ENCODE peak calls at places on chromosome 13, in four cellular contexts. G, Q, Y and V are unnamed samples.

GRCh38 chr13:82672248-82672647 is 1210.0 kb downstream of the SLITRK1 start:
- DNase-seq in G (no peak), Q (no peak), Y (no peak), V (no peak)

GRCh38 chr13:39196957-39197644 is 158.8 kb downstream of the NHLRC3 start:
- DNase-seq in G (no peak), Q (no peak), Y (no peak), V (no peak)

GRCh38 chr13:97133955-97134354 is 88.2 kb upstream of the MBNL2 start:
- DNase-seq in G (no peak), Q (no peak), Y (no peak), V (no peak)

GRCh38 chr13:80084086-80084676 is 256.7 kb downstream of the SPRY2 start:
- DNase-seq in G (peak; percentile 56), Q (no peak), Y (no peak), V (no peak)

GRCh38 chr13:73096173-73097117 is 37.6 kb downstream of the KLF5 start:
- DNase-seq in G (no peak), Q (no peak), Y (no peak), V (no peak)

GRCh38 chr13:106906431-106906996 is 338.6 kb upstream of the ARGLU1 start:
- DNase-seq in G (no peak), Q (no peak), Y (no peak), V (no peak)

GRCh38 chr13:39498471-39499114 is 104.4 kb downstream of the LHFPL6 start:
- DNase-seq in G (no peak), Q (no peak), Y (no peak), V (no peak)

GRCh38 chr13:79870766-79871165 is 389.8 kb downstream of the NDFIP2 start:
- DNase-seq in G (peak; percentile 34), Q (no peak), Y (no peak), V (no peak)

GRCh38 chr13:75359266-75359665 is 122.7 kb downstream of the TBC1D4 start:
- DNase-seq in G (no peak), Q (no peak), Y (no peak), V (no peak)

GRCh38 chr13:69287050-69287698 is 820.5 kb upstream of the ATXN8OS start:
- DNase-seq in G (no peak), Q (no peak), Y (no peak), V (no peak)

GRCh38 chr13:36385471-36385870 is 39.3 kb upstream of the SPART start:
- DNase-seq in G (no peak), Q (no peak), Y (no peak), V (no peak)

GRCh38 chr13:106376411-106377112 is 158.9 kb downstream of the EFNB2 start:
- DNase-seq in G (no peak), Q (no peak), Y (peak; percentile 61), V (no peak)

GRCh38 chr13:99067160-99067985 is 89.5 kb upstream of the DOCK9 start:
- DNase-seq in G (no peak), Q (no peak), Y (no peak), V (no peak)

GRCh38 chr13:21557995-21558394 is 46.0 kb downstream of the MICU2 start:
- DNase-seq in G (peak; percentile 52), Q (peak; percentile 8), Y (no peak), V (no peak)

GRCh38 chr13:59201836-59202235 is 961.9 kb downstream of the DIAPH3 start:
- DNase-seq in G (no peak), Q (no peak), Y (no peak), V (no peak)

GRCh38 chr13:60226507-60226906 is 62.8 kb upstream of the DIAPH3 start:
- DNase-seq in G (peak; percentile 40), Q (peak; percentile 9), Y (no peak), V (no peak)

GRCh38 chr13:107721436-107721835 is 493.9 kb downstream of the LIG4 start:
- DNase-seq in G (no peak), Q (no peak), Y (no peak), V (no peak)

GRCh38 chr13:101712026-101712348 is 259.5 kb downstream of the ITGBL1 start:
- DNase-seq in G (no peak), Q (no peak), Y (no peak), V (no peak)

GRCh38 chr13:39417643-39418042 is 185.3 kb downstream of the LHFPL6 start:
- DNase-seq in G (no peak), Q (no peak), Y (no peak), V (no peak)

GRCh38 chr13:98450012-98450411 is 126.9 kb downstream of the STK24 start:
- DNase-seq in G (no peak), Q (no peak), Y (no peak), V (no peak)

GRCh38 chr13:44884076-44884729 is 105.1 kb downstream of the NUFIP1 start:
- DNase-seq in G (no peak), Q (no peak), Y (no peak), V (no peak)

GRCh38 chr13:71124230-71124629 is 742.8 kb downstream of the DACH1 start:
- DNase-seq in G (no peak), Q (no peak), Y (no peak), V (no peak)

GRCh38 chr13:43911283-43911682 is 31.6 kb downstream of the LACC1 start:
- DNase-seq in G (no peak), Q (no peak), Y (no peak), V (no peak)

GRCh38 chr13:75656590-75656989 is 20.5 kb downstream of the LMO7 start:
- DNase-seq in G (no peak), Q (no peak), Y (no peak), V (no peak)

GRCh38 chr13:49481788-49482187 is 14.0 kb upstream of the PHF11 start:
- DNase-seq in G (no peak), Q (no peak), Y (no peak), V (no peak)

GRCh38 chr13:40665754-40666057 is 735 bp downstream of the FOXO1 start:
- DNase-seq in G (no peak), Q (no peak), Y (no peak), V (no peak)

GRCh38 chr13:93687261-93687660 is 460.7 kb downstream of the GPC6 start:
- DNase-seq in G (no peak), Q (no peak), Y (no peak), V (no peak)